ENCODE peak calls at places on chromosomes 7 and 10, in six cellular contexts. J is tibial artery, Z is brain microvascular endothelial cell, Y is heart right ventricle, P is lower lobe of right lung, X is Peyer's patch. F is an unnamed sample.
A peak's percentile ranks its signal among the peaks of the same experiment; 100 is the strongest.

GRCh38 chr7:79854621-79855020 is 280.0 kb upstream of the GNAI1 start:
- DNase-seq in J (no peak), Z (no peak), Y (no peak), P (no peak), X (no peak), F (no peak)

GRCh38 chr10:124917939-124918830 is 23.7 kb upstream of the ZRANB1 start:
- DNase-seq in J (no peak), Z (no peak), Y (no peak), P (no peak), X (no peak), F (no peak)

GRCh38 chr7:101882595-101883564 is 65.5 kb downstream of the CUX1 start:
- DNase-seq in J (peak; percentile 94), Z (peak; percentile 100), Y (peak; percentile 87), P (peak; percentile 77), X (peak; percentile 65), F (no peak)

GRCh38 chr7:132354527-132354926 is 221.7 kb downstream of the PLXNA4 start:
- DNase-seq in J (no peak), Z (no peak), Y (no peak), P (no peak), X (no peak), F (no peak)

GRCh38 chr7:21771906-21772610 is 173.6 kb downstream of the CDCA7L start:
- DNase-seq in J (no peak), Z (no peak), Y (no peak), P (no peak), X (no peak), F (no peak)

GRCh38 chr7:2068693-2069471 is 163.9 kb downstream of the MAD1L1 start:
- DNase-seq in J (no peak), Z (no peak), Y (no peak), P (no peak), X (no peak), F (no peak)

GRCh38 chr10:124005091-124005490 is 88.3 kb downstream of the CHST15 start:
- DNase-seq in J (no peak), Z (no peak), Y (no peak), P (peak; percentile 28), X (peak; percentile 15), F (no peak)

GRCh38 chr10:10533417-10533816 is 484.3 kb upstream of the CELF2 start:
- DNase-seq in J (no peak), Z (no peak), Y (no peak), P (no peak), X (no peak), F (no peak)

GRCh38 chr7:106623315-106623660 is 37.7 kb downstream of the CCDC71L start:
- DNase-seq in J (no peak), Z (no peak), Y (no peak), P (no peak), X (no peak), F (no peak)

GRCh38 chr7:25062380-25062779 is 62.7 kb downstream of the CYCS start:
- DNase-seq in J (no peak), Z (no peak), Y (no peak), P (no peak), X (no peak), F (no peak)

GRCh38 chr10:85603167-85603940 is 763.2 kb downstream of the GRID1 start:
- DNase-seq in J (no peak), Z (no peak), Y (no peak), P (no peak), X (no peak), F (no peak)

GRCh38 chr7:100655908-100656674 is at the start of gene ACTL6B:
- DNase-seq in J (peak; percentile 31), Z (peak; percentile 29), Y (peak; percentile 54), P (peak; percentile 67), X (peak; percentile 62), F (peak; percentile 34)

GRCh38 chr10:43047288-43047970 is 29.4 kb upstream of the RET start:
- DNase-seq in J (no peak), Z (no peak), Y (no peak), P (no peak), X (no peak), F (no peak)

GRCh38 chr10:115093286-115093775 is at the start of gene ATRNL1:
- DNase-seq in J (no peak), Z (no peak), Y (peak; percentile 13), P (no peak), X (peak; percentile 52), F (no peak)

GRCh38 chr10:43648392-43649148 is at the start of gene ZNF32:
- DNase-seq in J (peak; percentile 80), Z (peak; percentile 67), Y (peak; percentile 87), P (peak; percentile 89), X (peak; percentile 89), F (peak; percentile 77)

GRCh38 chr7:27143022-27143949 is at the start of gene HOXA5:
- DNase-seq in J (peak; percentile 63), Z (no peak), Y (no peak), P (no peak), X (peak; percentile 88), F (no peak)

GRCh38 chr10:31816318-31816717 is 112.3 kb downstream of the ARHGAP12 start:
- DNase-seq in J (no peak), Z (peak; percentile 68), Y (no peak), P (no peak), X (no peak), F (no peak)

GRCh38 chr10:124369986-124370385 is 48.7 kb downstream of the OAT start:
- DNase-seq in J (no peak), Z (no peak), Y (no peak), P (no peak), X (no peak), F (no peak)

GRCh38 chr7:8973601-8974000 is 540.2 kb downstream of the NXPH1 start:
- DNase-seq in J (no peak), Z (no peak), Y (no peak), P (no peak), X (no peak), F (no peak)

GRCh38 chr7:27182861-27183681 is 2.0 kb downstream of the HOXA11 start:
- DNase-seq in J (peak; percentile 24), Z (no peak), Y (no peak), P (peak; percentile 31), X (peak; percentile 50), F (no peak)

GRCh38 chr7:31100445-31100844 is 48.3 kb downstream of the ADCYAP1R1 start:
- DNase-seq in J (no peak), Z (peak; percentile 9), Y (no peak), P (no peak), X (no peak), F (no peak)

GRCh38 chr7:2122651-2123050 is 110.1 kb downstream of the MAD1L1 start:
- DNase-seq in J (no peak), Z (no peak), Y (no peak), P (no peak), X (no peak), F (no peak)

GRCh38 chr10:93465806-93466675 is 16.1 kb downstream of the MYOF start:
- DNase-seq in J (peak; percentile 93), Z (peak; percentile 89), Y (peak; percentile 87), P (peak; percentile 83), X (peak; percentile 74), F (no peak)

GRCh38 chr10:69180525-69181204 is 631 bp downstream of the SUPV3L1 start:
- DNase-seq in J (peak; percentile 19), Z (peak; percentile 27), Y (no peak), P (no peak), X (no peak), F (no peak)

GRCh38 chr7:47464266-47464665 is 117.6 kb downstream of the TNS3 start:
- DNase-seq in J (no peak), Z (no peak), Y (no peak), P (no peak), X (no peak), F (no peak)

GRCh38 chr10:95675403-95676116 is 18.2 kb downstream of the TCTN3 start:
- DNase-seq in J (no peak), Z (no peak), Y (no peak), P (no peak), X (no peak), F (no peak)
- TF ChIP-seq CTCF in J (no peak), Z (no peak), Y (no peak), P (no peak), X (no peak), F (no peak)

GRCh38 chr7:3753868-3754267 is 452.8 kb downstream of the SDK1 start:
- DNase-seq in J (no peak), Z (no peak), Y (no peak), P (no peak), X (no peak), F (no peak)

GRCh38 chr7:3760696-3761095 is 459.6 kb downstream of the SDK1 start:
- DNase-seq in J (no peak), Z (no peak), Y (no peak), P (no peak), X (no peak), F (no peak)

GRCh38 chr7:3757059-3757458 is 456.0 kb downstream of the SDK1 start:
- DNase-seq in J (no peak), Z (no peak), Y (no peak), P (no peak), X (no peak), F (no peak)

GRCh38 chr7:3754488-3755365 is 453.7 kb downstream of the SDK1 start:
- DNase-seq in J (no peak), Z (peak; percentile 20), Y (peak; percentile 24), P (no peak), X (no peak), F (no peak)
- H3K27ac ChIP-seq in J (no peak overlapping the region), Z (no peak overlapping the region), Y (peak overlapping the region; percentile 42), P (peak overlapping the region; percentile 27), X (peak overlapping the region; percentile 19), F (no peak overlapping the region)

GRCh38 chr10:50981385-50981784 is 92.9 kb upstream of the PRKG1 start:
- DNase-seq in J (no peak), Z (no peak), Y (no peak), P (no peak), X (no peak), F (no peak)

GRCh38 chr10:50987934-50988333 is 86.4 kb upstream of the PRKG1 start:
- DNase-seq in J (no peak), Z (no peak), Y (no peak), P (no peak), X (no peak), F (no peak)

GRCh38 chr10:50981904-50982303 is 92.4 kb upstream of the PRKG1 start:
- DNase-seq in J (no peak), Z (no peak), Y (no peak), P (no peak), X (no peak), F (no peak)

GRCh38 chr10:50988792-50989191 is 85.5 kb upstream of the PRKG1 start:
- DNase-seq in J (no peak), Z (no peak), Y (no peak), P (no peak), X (no peak), F (no peak)

GRCh38 chr10:50982989-50983388 is 91.3 kb upstream of the PRKG1 start:
- DNase-seq in J (no peak), Z (no peak), Y (no peak), P (no peak), X (no peak), F (no peak)
- TF ChIP-seq CTCF in J (no peak), Z (no peak), Y (no peak), P (no peak), X (no peak), F (no peak)

DNA sequence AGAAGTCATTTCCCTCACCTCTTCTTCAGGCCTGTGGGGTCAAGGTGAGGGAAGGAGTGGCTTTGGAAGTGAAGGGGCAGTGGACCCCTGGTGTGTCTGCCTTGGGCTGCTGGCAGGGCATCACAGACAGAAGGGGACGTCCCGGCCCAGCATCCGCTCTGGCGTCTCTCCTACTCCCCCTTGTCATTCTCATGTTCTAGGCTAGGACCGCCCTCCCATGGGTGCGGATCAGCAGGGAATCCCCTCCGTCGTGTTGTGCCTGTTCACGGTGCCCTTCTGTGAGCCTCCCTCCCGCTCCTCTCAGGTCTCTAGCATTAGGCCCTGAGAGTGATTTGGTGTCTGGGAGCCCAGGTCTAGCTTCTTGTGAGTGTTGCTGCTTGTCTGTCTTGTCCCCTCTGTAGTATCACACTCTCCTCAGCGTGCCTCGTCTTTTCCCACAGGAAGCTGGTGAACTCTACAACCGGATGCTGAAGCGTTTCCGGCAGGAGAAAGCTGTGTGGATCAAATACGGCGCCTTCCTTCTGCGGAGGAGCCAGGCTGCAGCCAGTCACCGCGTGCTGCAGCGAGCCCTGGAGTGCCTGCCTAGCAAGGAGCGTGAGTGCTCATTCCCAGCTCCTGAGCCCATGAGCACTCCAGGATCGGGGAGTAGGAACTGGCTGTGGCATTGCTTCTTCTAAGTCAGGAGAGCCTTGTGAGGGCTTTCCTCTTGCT is 8.5 kb downstream of the CALHM2 start:
- DNase-seq in J (no peak), Z (no peak), Y (no peak), P (no peak), X (no peak), F (no peak)
- H3K27ac ChIP-seq in J (peak overlapping the region; percentile 64), Z (no peak overlapping the region), Y (peak overlapping the region; percentile 72), P (peak overlapping the region; percentile 24), X (no peak overlapping the region), F (no peak overlapping the region)

F was measured in CD4-positive, alpha-beta T cell.